ENCODE peak calls at places on chromosomes 7 and 10, in five cellular contexts. One of them, this sample, is unnamed.

GRCh38 chr7:26675143-26675887 is 189.1 kb downstream of the SKAP2 start:
- DNase-seq in B cell: no peak
- DNase-seq in cardiac fibroblast: peak; percentile 46
- DNase-seq in right lobe of liver: no peak
- DNase-seq in MCF 10A: peak; percentile 75
- DNase-seq in this sample: no peak

GRCh38 chr7:73437699-73438416 is 4.3 kb downstream of the FZD9 start:
- DNase-seq in B cell: no peak
- DNase-seq in cardiac fibroblast: no peak
- DNase-seq in right lobe of liver: no peak
- DNase-seq in MCF 10A: no peak
- DNase-seq in this sample: no peak

GRCh38 chr10:104328916-104329710 is 9.2 kb downstream of the ITPRIP start:
- DNase-seq in B cell: peak; percentile 85
- DNase-seq in cardiac fibroblast: peak; percentile 98
- DNase-seq in right lobe of liver: peak; percentile 38
- DNase-seq in MCF 10A: peak; percentile 97
- DNase-seq in this sample: peak; percentile 94

GRCh38 chr7:2887816-2888215 is 43.7 kb upstream of the GNA12 start:
- DNase-seq in B cell: no peak
- DNase-seq in cardiac fibroblast: no peak
- DNase-seq in right lobe of liver: no peak
- DNase-seq in MCF 10A: no peak
- DNase-seq in this sample: no peak

GRCh38 chr7:137539111-137539715 is 195.7 kb upstream of the PTN start:
- DNase-seq in B cell: no peak
- DNase-seq in cardiac fibroblast: peak; percentile 92
- DNase-seq in right lobe of liver: no peak
- DNase-seq in MCF 10A: peak; percentile 17
- DNase-seq in this sample: no peak

GRCh38 chr7:17152698-17153097 is 145.8 kb upstream of the AHR start:
- DNase-seq in B cell: no peak
- DNase-seq in cardiac fibroblast: no peak
- DNase-seq in right lobe of liver: no peak
- DNase-seq in MCF 10A: no peak
- DNase-seq in this sample: peak; percentile 12

GRCh38 chr10:70672993-70673928 is 955 bp downstream of the ADAMTS14 start:
- DNase-seq in B cell: no peak
- DNase-seq in cardiac fibroblast: peak; percentile 93
- DNase-seq in right lobe of liver: no peak
- DNase-seq in MCF 10A: peak; percentile 64
- DNase-seq in this sample: no peak

GRCh38 chr7:26060713-26061339 is 91.2 kb upstream of the NFE2L3 start:
- DNase-seq in B cell: no peak
- DNase-seq in cardiac fibroblast: no peak
- DNase-seq in right lobe of liver: no peak
- DNase-seq in MCF 10A: no peak
- DNase-seq in this sample: no peak

GRCh38 chr7:100678291-100678984 is 4.9 kb downstream of the GNB2 start:
- DNase-seq in B cell: no peak
- DNase-seq in cardiac fibroblast: no peak
- DNase-seq in right lobe of liver: peak; percentile 22
- DNase-seq in MCF 10A: no peak
- DNase-seq in this sample: no peak

GRCh38 chr10:119238577-119238976 is 31.2 kb downstream of the GRK5 start:
- DNase-seq in B cell: no peak
- DNase-seq in cardiac fibroblast: no peak
- DNase-seq in right lobe of liver: no peak
- DNase-seq in MCF 10A: no peak
- DNase-seq in this sample: no peak

GRCh38 chr10:77943086-77943901 is 16.7 kb upstream of the DLG5 start:
- DNase-seq in B cell: no peak
- DNase-seq in cardiac fibroblast: peak; percentile 76
- DNase-seq in right lobe of liver: no peak
- DNase-seq in MCF 10A: peak; percentile 90
- DNase-seq in this sample: no peak

GRCh38 chr10:97590082-97590747 is 694 bp downstream of the C10orf62 start:
- DNase-seq in B cell: no peak
- DNase-seq in cardiac fibroblast: no peak
- DNase-seq in right lobe of liver: no peak
- DNase-seq in MCF 10A: no peak
- DNase-seq in this sample: peak; percentile 49

GRCh38 chr10:30819306-30820190 is 190.0 kb upstream of the LYZL2 start:
- DNase-seq in B cell: no peak
- DNase-seq in cardiac fibroblast: peak; percentile 58
- DNase-seq in right lobe of liver: no peak
- DNase-seq in MCF 10A: no peak
- DNase-seq in this sample: no peak

GRCh38 chr7:8259586-8260222 is 2.3 kb downstream of the ICA1 start:
- DNase-seq in B cell: no peak
- DNase-seq in cardiac fibroblast: no peak
- DNase-seq in right lobe of liver: no peak
- DNase-seq in MCF 10A: no peak
- DNase-seq in this sample: no peak

GRCh38 chr10:126905776-126906703 is 812 bp downstream of the DOCK1 start:
- DNase-seq in B cell: no peak
- DNase-seq in cardiac fibroblast: peak; percentile 33
- DNase-seq in right lobe of liver: no peak
- DNase-seq in MCF 10A: peak; percentile 25
- DNase-seq in this sample: no peak

GRCh38 chr10:47027108-47027811 is 116.0 kb downstream of the PTPN20 start:
- DNase-seq in B cell: no peak
- DNase-seq in cardiac fibroblast: no peak
- DNase-seq in right lobe of liver: peak; percentile 14
- DNase-seq in MCF 10A: no peak
- DNase-seq in this sample: no peak

GRCh38 chr10:108064856-108065255 is 900.4 kb upstream of the SORCS1 start:
- DNase-seq in B cell: no peak
- DNase-seq in cardiac fibroblast: no peak
- DNase-seq in right lobe of liver: no peak
- DNase-seq in MCF 10A: no peak
- DNase-seq in this sample: no peak

GRCh38 chr7:41762641-41763040 is 59.8 kb upstream of the INHBA start:
- DNase-seq in B cell: no peak
- DNase-seq in cardiac fibroblast: no peak
- DNase-seq in right lobe of liver: no peak
- DNase-seq in MCF 10A: no peak
- DNase-seq in this sample: no peak

GRCh38 chr10:7288060-7288690 is 122.7 kb downstream of the SFMBT2 start:
- DNase-seq in B cell: no peak
- DNase-seq in cardiac fibroblast: no peak
- DNase-seq in right lobe of liver: no peak
- DNase-seq in MCF 10A: no peak
- DNase-seq in this sample: peak; percentile 31

GRCh38 chr10:98790817-98791216 is 344.1 kb upstream of the HPS1 start:
- DNase-seq in B cell: no peak
- DNase-seq in cardiac fibroblast: peak; percentile 5
- DNase-seq in right lobe of liver: no peak
- DNase-seq in MCF 10A: peak; percentile 18
- DNase-seq in this sample: no peak

GRCh38 chr7:84412161-84412969 is 217.8 kb upstream of the SEMA3A start:
- DNase-seq in B cell: no peak
- DNase-seq in cardiac fibroblast: peak; percentile 96
- DNase-seq in right lobe of liver: no peak
- DNase-seq in MCF 10A: peak; percentile 79
- DNase-seq in this sample: no peak

GRCh38 chr10:50990568-50991495 is 83.5 kb upstream of the PRKG1 start:
- DNase-seq in B cell: no peak
- DNase-seq in cardiac fibroblast: peak; percentile 92
- DNase-seq in right lobe of liver: no peak
- DNase-seq in MCF 10A: no peak
- DNase-seq in this sample: peak; percentile 5

GRCh38 chr7:69781412-69781846 is 183.2 kb downstream of the AUTS2 start:
- DNase-seq in B cell: no peak
- DNase-seq in cardiac fibroblast: no peak
- DNase-seq in right lobe of liver: no peak
- DNase-seq in MCF 10A: no peak
- DNase-seq in this sample: no peak

GRCh38 chr7:43294080-43294630 is 181.7 kb downstream of the HECW1 start:
- DNase-seq in B cell: no peak
- DNase-seq in cardiac fibroblast: peak; percentile 76
- DNase-seq in right lobe of liver: no peak
- DNase-seq in MCF 10A: peak; percentile 95
- DNase-seq in this sample: no peak

GRCh38 chr10:9608592-9608991 is 1409.1 kb upstream of the CELF2 start:
- DNase-seq in B cell: no peak
- DNase-seq in cardiac fibroblast: peak; percentile 65
- DNase-seq in right lobe of liver: no peak
- DNase-seq in MCF 10A: peak; percentile 27
- DNase-seq in this sample: no peak

GRCh38 chr7:117008849-117009531 is 55.7 kb downstream of the ST7 start:
- DNase-seq in B cell: no peak
- DNase-seq in cardiac fibroblast: peak; percentile 80
- DNase-seq in right lobe of liver: no peak
- DNase-seq in MCF 10A: peak; percentile 14
- DNase-seq in this sample: peak; percentile 65

GRCh38 chr7:117011419-117012260 is 58.3 kb downstream of the ST7 start:
- DNase-seq in B cell: no peak
- DNase-seq in cardiac fibroblast: no peak
- DNase-seq in right lobe of liver: no peak
- DNase-seq in MCF 10A: no peak
- DNase-seq in this sample: no peak

GRCh38 chr7:117012284-117013174 is 59.2 kb downstream of the ST7 start:
- DNase-seq in B cell: no peak
- DNase-seq in cardiac fibroblast: peak; percentile 78
- DNase-seq in right lobe of liver: no peak
- DNase-seq in MCF 10A: peak; percentile 43
- DNase-seq in this sample: no peak

GRCh38 chr7:117009705-117010361 is 56.5 kb downstream of the ST7 start:
- DNase-seq in B cell: no peak
- DNase-seq in cardiac fibroblast: no peak
- DNase-seq in right lobe of liver: no peak
- DNase-seq in MCF 10A: no peak
- DNase-seq in this sample: no peak

GRCh38 chr7:117010375-117011133 is 57.3 kb downstream of the ST7 start:
- DNase-seq in B cell: no peak
- DNase-seq in cardiac fibroblast: peak; percentile 67
- DNase-seq in right lobe of liver: no peak
- DNase-seq in MCF 10A: no peak
- DNase-seq in this sample: peak; percentile 62
- TF ChIP-seq CTCF in B cell: no peak
- TF ChIP-seq CTCF in cardiac fibroblast: no peak
- TF ChIP-seq CTCF in right lobe of liver: no peak
- TF ChIP-seq CTCF in MCF 10A: no peak
- TF ChIP-seq CTCF in this sample: no peak

GRCh38 chr7:134458806-134459698 is at the start of gene AKR1B1:
- DNase-seq in B cell: peak; percentile 92
- DNase-seq in cardiac fibroblast: peak; percentile 91
- DNase-seq in right lobe of liver: peak; percentile 78
- DNase-seq in MCF 10A: peak; percentile 86
- DNase-seq in this sample: peak; percentile 94
- TF ChIP-seq CTCF in B cell: peak; percentile 77
- TF ChIP-seq CTCF in cardiac fibroblast: peak; percentile 72
- TF ChIP-seq CTCF in right lobe of liver: peak; percentile 30
- TF ChIP-seq CTCF in MCF 10A: peak; percentile 18
- TF ChIP-seq CTCF in this sample: peak; percentile 50

GRCh38 chr7:106957766-106958165 is 86.7 kb upstream of the PRKAR2B start:
- DNase-seq in B cell: no peak
- DNase-seq in cardiac fibroblast: no peak
- DNase-seq in right lobe of liver: no peak
- DNase-seq in MCF 10A: peak; percentile 79
- DNase-seq in this sample: no peak

GRCh38 chr7:106964455-106964854 is 80.0 kb upstream of the PRKAR2B start:
- DNase-seq in B cell: no peak
- DNase-seq in cardiac fibroblast: no peak
- DNase-seq in right lobe of liver: no peak
- DNase-seq in MCF 10A: no peak
- DNase-seq in this sample: no peak

GRCh38 chr7:106962751-106963150 is 81.8 kb upstream of the PRKAR2B start:
- DNase-seq in B cell: no peak
- DNase-seq in cardiac fibroblast: no peak
- DNase-seq in right lobe of liver: no peak
- DNase-seq in MCF 10A: no peak
- DNase-seq in this sample: no peak

GRCh38 chr7:106959753-106960152 is 84.8 kb upstream of the PRKAR2B start:
- DNase-seq in B cell: no peak
- DNase-seq in cardiac fibroblast: no peak
- DNase-seq in right lobe of liver: no peak
- DNase-seq in MCF 10A: peak; percentile 10
- DNase-seq in this sample: peak; percentile 17
- TF ChIP-seq CTCF in B cell: peak; percentile 10
- TF ChIP-seq CTCF in cardiac fibroblast: peak; percentile 15
- TF ChIP-seq CTCF in right lobe of liver: no peak
- TF ChIP-seq CTCF in MCF 10A: no peak
- TF ChIP-seq CTCF in this sample: peak; percentile 19

GRCh38 chr7:131540491-131541162 is 15.8 kb downstream of the PODXL start:
- DNase-seq in B cell: no peak
- DNase-seq in cardiac fibroblast: no peak
- DNase-seq in right lobe of liver: peak; percentile 47
- DNase-seq in MCF 10A: no peak
- DNase-seq in this sample: no peak
- TF ChIP-seq CTCF in B cell: no peak
- TF ChIP-seq CTCF in cardiac fibroblast: peak; percentile 26
- TF ChIP-seq CTCF in right lobe of liver: no peak
- TF ChIP-seq CTCF in MCF 10A: no peak
- TF ChIP-seq CTCF in this sample: no peak

GRCh38 chr7:106521115-106521514 is 139.8 kb downstream of the CCDC71L start:
- DNase-seq in B cell: no peak
- DNase-seq in cardiac fibroblast: no peak
- DNase-seq in right lobe of liver: no peak
- DNase-seq in MCF 10A: peak; percentile 22
- DNase-seq in this sample: peak; percentile 20
- TF ChIP-seq CTCF in B cell: no peak
- TF ChIP-seq CTCF in cardiac fibroblast: no peak
- TF ChIP-seq CTCF in right lobe of liver: no peak
- TF ChIP-seq CTCF in MCF 10A: no peak
- TF ChIP-seq CTCF in this sample: no peak